ENCODE peak calls at places on chromosomes 13 and 19, in five cellular contexts. One of them, this sample, is unnamed.

GRCh38 chr13:75091707-75092106 is 390.3 kb downstream of the TBC1D4 start:
- DNase-seq in fibroblast of the aortic adventitia: no peak
- DNase-seq in thoracic aorta: no peak
- DNase-seq in OCI-LY7: no peak
- DNase-seq in fibroblast of villous mesenchyme: no peak
- DNase-seq in this sample: no peak

GRCh38 chr13:110723598-110723997 is 10.1 kb downstream of the ING1 start:
- DNase-seq in fibroblast of the aortic adventitia: no peak
- DNase-seq in thoracic aorta: no peak
- DNase-seq in OCI-LY7: no peak
- DNase-seq in fibroblast of villous mesenchyme: no peak
- DNase-seq in this sample: no peak

GRCh38 chr13:93476175-93476574 is 249.6 kb downstream of the GPC6 start:
- DNase-seq in fibroblast of the aortic adventitia: peak; percentile 87
- DNase-seq in thoracic aorta: no peak
- DNase-seq in OCI-LY7: no peak
- DNase-seq in fibroblast of villous mesenchyme: peak; percentile 61
- DNase-seq in this sample: no peak

GRCh38 chr13:41827507-41828213 is 133.2 kb downstream of the VWA8 start:
- DNase-seq in fibroblast of the aortic adventitia: peak; percentile 93
- DNase-seq in thoracic aorta: peak; percentile 7
- DNase-seq in OCI-LY7: no peak
- DNase-seq in fibroblast of villous mesenchyme: peak; percentile 94
- DNase-seq in this sample: no peak

GRCh38 chr13:21330126-21330861 is 128.8 kb downstream of the ZDHHC20 start:
- DNase-seq in fibroblast of the aortic adventitia: no peak
- DNase-seq in thoracic aorta: no peak
- DNase-seq in OCI-LY7: no peak
- DNase-seq in fibroblast of villous mesenchyme: peak; percentile 22
- DNase-seq in this sample: peak; percentile 39

GRCh38 chr19:45975296-45975695 is 1.6 kb upstream of the NOVA2 start:
- DNase-seq in fibroblast of the aortic adventitia: no peak
- DNase-seq in thoracic aorta: no peak
- DNase-seq in OCI-LY7: no peak
- DNase-seq in fibroblast of villous mesenchyme: no peak
- DNase-seq in this sample: no peak

GRCh38 chr19:8252922-8253589 is 43.9 kb downstream of the CERS4 start:
- DNase-seq in fibroblast of the aortic adventitia: peak; percentile 80
- DNase-seq in thoracic aorta: peak; percentile 36
- DNase-seq in OCI-LY7: peak; percentile 84
- DNase-seq in fibroblast of villous mesenchyme: peak; percentile 75
- DNase-seq in this sample: peak; percentile 29

GRCh38 chr19:311813-312261 is 20.6 kb upstream of the PLPP2 start:
- DNase-seq in fibroblast of the aortic adventitia: no peak
- DNase-seq in thoracic aorta: no peak
- DNase-seq in OCI-LY7: no peak
- DNase-seq in fibroblast of villous mesenchyme: no peak
- DNase-seq in this sample: no peak

GRCh38 chr13:80339841-80340642 is 884 bp downstream of the SPRY2 start:
- DNase-seq in fibroblast of the aortic adventitia: peak; percentile 51
- DNase-seq in thoracic aorta: no peak
- DNase-seq in OCI-LY7: no peak
- DNase-seq in fibroblast of villous mesenchyme: peak; percentile 57
- DNase-seq in this sample: no peak

GRCh38 chr19:49391581-49392399 is 3.7 kb downstream of the KASH5 start:
- DNase-seq in fibroblast of the aortic adventitia: peak; percentile 66
- DNase-seq in thoracic aorta: no peak
- DNase-seq in OCI-LY7: peak; percentile 90
- DNase-seq in fibroblast of villous mesenchyme: peak; percentile 74
- DNase-seq in this sample: peak; percentile 42

GRCh38 chr13:79477968-79478367 is 3.0 kb upstream of the NDFIP2 start:
- DNase-seq in fibroblast of the aortic adventitia: no peak
- DNase-seq in thoracic aorta: no peak
- DNase-seq in OCI-LY7: no peak
- DNase-seq in fibroblast of villous mesenchyme: no peak
- DNase-seq in this sample: no peak

GRCh38 chr13:75151081-75151643 is 330.8 kb downstream of the TBC1D4 start:
- DNase-seq in fibroblast of the aortic adventitia: peak; percentile 59
- DNase-seq in thoracic aorta: no peak
- DNase-seq in OCI-LY7: no peak
- DNase-seq in fibroblast of villous mesenchyme: peak; percentile 62
- DNase-seq in this sample: no peak

GRCh38 chr19:35913589-35913988 is 5.5 kb upstream of the TYROBP start:
- DNase-seq in fibroblast of the aortic adventitia: no peak
- DNase-seq in thoracic aorta: no peak
- DNase-seq in OCI-LY7: peak; percentile 15
- DNase-seq in fibroblast of villous mesenchyme: no peak
- DNase-seq in this sample: no peak

DNA sequence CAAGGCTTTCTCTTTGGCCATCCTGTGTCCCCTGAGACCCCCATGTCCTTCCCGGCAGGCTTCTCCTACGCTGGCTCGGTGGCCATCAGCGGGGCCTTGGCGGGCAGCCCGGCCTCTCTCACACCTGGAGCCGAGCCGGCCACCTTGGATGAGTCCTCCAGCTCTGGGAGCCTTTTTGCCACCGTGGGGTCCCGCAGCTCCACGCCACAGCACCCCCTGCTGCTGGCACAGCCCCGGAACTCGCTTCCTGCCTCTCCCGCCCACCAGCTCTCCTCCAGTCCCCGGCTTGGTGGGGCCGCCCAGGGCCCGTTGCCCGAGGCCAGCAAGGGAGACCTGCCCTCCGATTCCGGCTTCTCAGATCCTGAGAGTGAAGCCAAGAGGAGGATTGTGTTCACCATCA is 14.2 kb downstream of the PLEKHJ1 start:
- DNase-seq in fibroblast of the aortic adventitia: no peak
- DNase-seq in thoracic aorta: no peak
- DNase-seq in OCI-LY7: no peak
- DNase-seq in fibroblast of villous mesenchyme: no peak
- DNase-seq in this sample: no peak
- TF ChIP-seq CTCF in fibroblast of the aortic adventitia: peak; percentile 24
- TF ChIP-seq CTCF in thoracic aorta: no peak
- TF ChIP-seq CTCF in OCI-LY7: peak; percentile 57
- TF ChIP-seq CTCF in fibroblast of villous mesenchyme: peak; percentile 34
- TF ChIP-seq CTCF in this sample: no peak

GRCh38 chr19:13931582-13932378 is 6.4 kb downstream of the PODNL1 start:
- DNase-seq in fibroblast of the aortic adventitia: no peak
- DNase-seq in thoracic aorta: no peak
- DNase-seq in OCI-LY7: no peak
- DNase-seq in fibroblast of villous mesenchyme: no peak
- DNase-seq in this sample: no peak

GRCh38 chr19:13935765-13936486 is 2.3 kb downstream of the PODNL1 start:
- DNase-seq in fibroblast of the aortic adventitia: no peak
- DNase-seq in thoracic aorta: no peak
- DNase-seq in OCI-LY7: no peak
- DNase-seq in fibroblast of villous mesenchyme: no peak
- DNase-seq in this sample: no peak

GRCh38 chr19:13932911-13933393 is 5.3 kb downstream of the PODNL1 start:
- DNase-seq in fibroblast of the aortic adventitia: no peak
- DNase-seq in thoracic aorta: no peak
- DNase-seq in OCI-LY7: no peak
- DNase-seq in fibroblast of villous mesenchyme: no peak
- DNase-seq in this sample: no peak

GRCh38 chr19:13937479-13938360 is 497 bp downstream of the PODNL1 start:
- DNase-seq in fibroblast of the aortic adventitia: no peak
- DNase-seq in thoracic aorta: no peak
- DNase-seq in OCI-LY7: no peak
- DNase-seq in fibroblast of villous mesenchyme: no peak
- DNase-seq in this sample: no peak

DNA sequence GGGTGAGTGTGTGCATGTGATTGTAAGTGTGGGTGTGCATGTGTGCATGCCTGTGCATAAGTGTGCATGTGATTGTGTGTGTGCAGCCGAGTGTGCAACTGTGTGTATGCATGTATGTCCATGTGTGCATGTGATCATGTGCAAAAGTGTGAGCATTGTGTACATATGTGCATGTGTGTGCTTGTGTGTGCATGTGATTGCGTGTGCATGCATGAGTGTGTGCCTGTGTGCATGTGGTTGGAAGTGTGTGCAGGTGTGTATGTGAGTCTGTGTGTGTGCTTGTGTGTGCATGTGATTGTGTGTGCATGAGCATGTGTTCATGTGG is 3.5 kb downstream of the PODNL1 start:
- DNase-seq in fibroblast of the aortic adventitia: no peak
- DNase-seq in thoracic aorta: no peak
- DNase-seq in OCI-LY7: no peak
- DNase-seq in fibroblast of villous mesenchyme: no peak
- DNase-seq in this sample: no peak
- H3K4me3 ChIP-seq in fibroblast of the aortic adventitia: no peak overlapping the region
- H3K4me3 ChIP-seq in thoracic aorta: no peak overlapping the region
- H3K4me3 ChIP-seq in OCI-LY7: no peak overlapping the region
- H3K4me3 ChIP-seq in fibroblast of villous mesenchyme: no peak overlapping the region
- H3K4me3 ChIP-seq in this sample: no peak overlapping the region

GRCh38 chr13:112711528-112712265 is 21.9 kb downstream of the ATP11A start:
- DNase-seq in fibroblast of the aortic adventitia: peak; percentile 99
- DNase-seq in thoracic aorta: peak; percentile 74
- DNase-seq in OCI-LY7: no peak
- DNase-seq in fibroblast of villous mesenchyme: peak; percentile 100
- DNase-seq in this sample: no peak
- TF ChIP-seq CTCF in fibroblast of the aortic adventitia: peak; percentile 25
- TF ChIP-seq CTCF in thoracic aorta: peak; percentile 22
- TF ChIP-seq CTCF in OCI-LY7: no peak
- TF ChIP-seq CTCF in fibroblast of villous mesenchyme: peak; percentile 27
- TF ChIP-seq CTCF in this sample: no peak

GRCh38 chr13:114119196-114119595 is 13.2 kb downstream of the RASA3 start:
- DNase-seq in fibroblast of the aortic adventitia: peak; percentile 91
- DNase-seq in thoracic aorta: no peak
- DNase-seq in OCI-LY7: no peak
- DNase-seq in fibroblast of villous mesenchyme: peak; percentile 94
- DNase-seq in this sample: no peak
- H3K4me3 ChIP-seq in fibroblast of the aortic adventitia: peak overlapping the region; percentile 44
- H3K4me3 ChIP-seq in thoracic aorta: peak overlapping the region; percentile 66
- H3K4me3 ChIP-seq in OCI-LY7: no peak overlapping the region
- H3K4me3 ChIP-seq in fibroblast of villous mesenchyme: peak overlapping the region; percentile 34
- H3K4me3 ChIP-seq in this sample: no peak overlapping the region

DNA sequence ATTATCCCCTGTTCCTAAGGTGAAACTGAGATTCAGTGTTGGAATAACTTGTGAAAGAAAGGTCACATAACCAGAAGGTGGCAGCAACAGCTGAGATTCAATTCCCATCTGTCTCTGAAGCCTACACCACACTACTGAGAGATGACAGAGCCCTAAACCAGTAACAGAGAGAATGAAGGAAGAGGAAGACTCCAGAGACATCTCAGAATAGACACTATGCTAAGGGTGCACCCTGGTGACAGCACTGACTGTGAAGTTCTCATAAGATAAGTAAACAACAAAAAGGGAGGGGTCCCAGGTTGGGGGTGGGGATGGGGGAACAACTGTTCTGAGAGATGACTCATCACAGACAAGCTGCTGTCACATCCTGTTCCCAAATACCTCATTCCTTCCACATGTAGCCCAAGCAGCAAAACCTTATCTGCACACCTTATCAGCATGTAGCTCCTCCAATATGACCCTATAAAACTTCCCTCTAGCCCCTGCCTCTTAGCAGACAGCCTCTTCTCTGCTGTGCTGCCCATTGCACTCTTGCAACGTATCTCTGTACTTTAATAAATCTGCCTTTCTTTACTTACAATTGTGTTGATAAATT is 46.5 kb downstream of the UTP14C start:
- DNase-seq in fibroblast of the aortic adventitia: peak; percentile 57
- DNase-seq in thoracic aorta: no peak
- DNase-seq in OCI-LY7: peak; percentile 16
- DNase-seq in fibroblast of villous mesenchyme: peak; percentile 25
- DNase-seq in this sample: no peak
- TF ChIP-seq CTCF in fibroblast of the aortic adventitia: peak; percentile 30
- TF ChIP-seq CTCF in thoracic aorta: no peak
- TF ChIP-seq CTCF in OCI-LY7: peak; percentile 46
- TF ChIP-seq CTCF in fibroblast of villous mesenchyme: peak; percentile 35
- TF ChIP-seq CTCF in this sample: peak; percentile 4

GRCh38 chr19:4971424-4971793 is 2.5 kb downstream of the KDM4B start:
- DNase-seq in fibroblast of the aortic adventitia: no peak
- DNase-seq in thoracic aorta: no peak
- DNase-seq in OCI-LY7: peak; percentile 53
- DNase-seq in fibroblast of villous mesenchyme: peak; percentile 36
- DNase-seq in this sample: no peak
- H3K4me3 ChIP-seq in fibroblast of the aortic adventitia: peak overlapping the region; percentile 82
- H3K4me3 ChIP-seq in thoracic aorta: peak overlapping the region; percentile 76
- H3K4me3 ChIP-seq in OCI-LY7: peak overlapping the region; percentile 85
- H3K4me3 ChIP-seq in fibroblast of villous mesenchyme: peak overlapping the region; percentile 79
- H3K4me3 ChIP-seq in this sample: peak overlapping the region; percentile 86

This sample was measured in GM12864.